ENCODE peak calls at places on chromosomes 12 and 14, in six cellular contexts. O is CD8-positive, alpha-beta T cell; P is effector memory CD4-positive, alpha-beta T cell; R is NT2/D1; A is upper lobe of left lung; J is uterus. S is an unnamed sample.

GRCh38 chr12:67919406-67919805 is 69.8 kb upstream of the IFNG-AS1 start:
- DNase-seq in O (no peak), P (no peak), R (no peak), A (no peak), J (no peak), S (no peak)

GRCh38 chr12:73863541-73863940 is 674.1 kb upstream of the ATXN7L3B start:
- DNase-seq in O (no peak), P (no peak), R (no peak), A (no peak), J (no peak), S (no peak)

GRCh38 chr12:103924761-103925641 is 5.2 kb upstream of the HSP90B1 start:
- DNase-seq in O (no peak), P (no peak), R (no peak), A (no peak), J (no peak), S (no peak)

GRCh38 chr14:49992901-49993335 is 100.0 kb downstream of the ARF6 start:
- DNase-seq in O (no peak), P (no peak), R (no peak), A (no peak), J (no peak), S (no peak)

GRCh38 chr12:124812972-124813371 is 50.7 kb downstream of the SCARB1 start:
- DNase-seq in O (no peak), P (no peak), R (no peak), A (no peak), J (no peak), S (no peak)

GRCh38 chr12:111093428-111094142 is 173.2 kb upstream of the MYL2 start:
- DNase-seq in O (peak; percentile 63), P (no peak), R (no peak), A (no peak), J (no peak), S (no peak)

GRCh38 chr12:54017027-54017788 is 8.4 kb downstream of the HOXC8 start:
- DNase-seq in O (no peak), P (no peak), R (no peak), A (no peak), J (no peak), S (no peak)

GRCh38 chr12:21773263-21773741 is 1.2 kb downstream of the KCNJ8 start:
- DNase-seq in O (no peak), P (no peak), R (peak; percentile 89), A (peak; percentile 63), J (peak; percentile 64), S (no peak)

GRCh38 chr12:14289596-14289995 is 75.9 kb upstream of the ATF7IP start:
- DNase-seq in O (no peak), P (no peak), R (no peak), A (no peak), J (no peak), S (no peak)

GRCh38 chr12:108371801-108372344 is 32.8 kb upstream of the CMKLR1 start:
- DNase-seq in O (no peak), P (no peak), R (no peak), A (peak; percentile 28), J (no peak), S (no peak)

GRCh38 chr12:46743471-46743870 is 82.3 kb downstream of the SLC38A4 start:
- DNase-seq in O (no peak), P (no peak), R (no peak), A (no peak), J (no peak), S (no peak)

GRCh38 chr12:7162691-7163114 is 26.8 kb upstream of the PEX5 start:
- DNase-seq in O (no peak), P (peak; percentile 3), R (peak; percentile 43), A (peak; percentile 66), J (no peak), S (no peak)

GRCh38 chr14:104654119-104654518 is 35.3 kb upstream of the INF2 start:
- DNase-seq in O (no peak), P (no peak), R (no peak), A (no peak), J (no peak), S (no peak)

GRCh38 chr14:59511916-59512530 is 27.7 kb downstream of the JKAMP start:
- DNase-seq in O (no peak), P (no peak), R (peak; percentile 23), A (no peak), J (no peak), S (no peak)

GRCh38 chr14:37637341-37637740 is 41.9 kb downstream of the TTC6 start:
- DNase-seq in O (no peak), P (no peak), R (no peak), A (no peak), J (no peak), S (no peak)

GRCh38 chr12:73625226-73625625 is 912.4 kb upstream of the ATXN7L3B start:
- DNase-seq in O (no peak), P (no peak), R (no peak), A (no peak), J (no peak), S (no peak)

GRCh38 chr12:53743277-53744129 is 8.3 kb downstream of the CISTR start:
- DNase-seq in O (peak; percentile 77), P (peak; percentile 49), R (peak; percentile 52), A (peak; percentile 59), J (peak; percentile 48), S (peak; percentile 46)

GRCh38 chr12:17763365-17763764 is 326.6 kb downstream of the RERGL start:
- DNase-seq in O (no peak), P (no peak), R (no peak), A (no peak), J (no peak), S (no peak)

GRCh38 chr14:30988509-30988908 is 36.9 kb upstream of the AP4S1 start:
- DNase-seq in O (no peak), P (no peak), R (no peak), A (no peak), J (no peak), S (no peak)

GRCh38 chr14:99628832-99629618 is 15.9 kb upstream of the HHIPL1 start:
- DNase-seq in O (peak; percentile 72), P (peak; percentile 41), R (peak; percentile 42), A (peak; percentile 82), J (peak; percentile 74), S (peak; percentile 46)

GRCh38 chr14:68995731-68996130 is 16.6 kb upstream of the ACTN1 start:
- DNase-seq in O (no peak), P (no peak), R (no peak), A (no peak), J (no peak), S (no peak)

GRCh38 chr14:104393199-104393897 is 186.2 kb upstream of the C14orf180 start:
- DNase-seq in O (no peak), P (no peak), R (no peak), A (peak; percentile 16), J (peak; percentile 11), S (no peak)

GRCh38 chr12:113220593-113221180 is 577 bp upstream of the TPCN1 start:
- DNase-seq in O (no peak), P (no peak), R (no peak), A (no peak), J (no peak), S (no peak)

GRCh38 chr12:117080707-117081141 is 18.5 kb downstream of the TESC start:
- DNase-seq in O (no peak), P (no peak), R (no peak), A (no peak), J (no peak), S (no peak)

GRCh38 chr14:41785696-41786095 is 179.0 kb downstream of the LRFN5 start:
- DNase-seq in O (no peak), P (no peak), R (peak; percentile 1), A (no peak), J (no peak), S (no peak)

GRCh38 chr12:30567082-30567481 is 128.6 kb downstream of the IPO8 start:
- DNase-seq in O (no peak), P (no peak), R (no peak), A (no peak), J (no peak), S (no peak)

DNA sequence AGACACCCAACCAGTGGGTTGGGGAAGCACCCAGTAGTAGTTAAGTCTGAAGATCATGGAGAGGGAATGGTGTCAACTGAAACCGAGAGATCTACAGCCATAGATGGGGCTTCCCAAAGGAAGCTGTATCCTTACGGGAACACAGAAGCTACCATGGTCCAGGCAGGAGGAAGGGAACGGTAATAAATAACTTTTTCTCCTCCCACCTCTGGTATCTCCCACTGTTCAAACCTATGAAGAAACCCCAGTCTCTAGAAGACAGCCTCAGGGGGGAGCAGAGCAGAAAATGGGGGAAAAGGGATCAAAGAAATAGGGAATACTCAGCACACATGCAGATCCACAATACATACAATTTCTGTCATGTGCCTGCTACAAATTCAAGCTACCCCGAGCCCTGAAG is 33.4 kb downstream of the ZNF605 start:
- DNase-seq in O (no peak), P (no peak), R (no peak), A (no peak), J (no peak), S (no peak)
- H3K9me3 ChIP-seq in O (peaks cover 64% of the 10 kb centered on the region), P (peaks cover 74% of the 10 kb centered on the region), R (peaks cover 88% of the 10 kb centered on the region), A (peaks cover 100% of the 10 kb centered on the region), J (no peaks in the 10 kb centered on the region), S (peaks cover 49% of the 10 kb centered on the region)

GRCh38 chr14:97022741-97023140 is 225.6 kb downstream of the VRK1 start:
- DNase-seq in O (no peak), P (no peak), R (no peak), A (no peak), J (no peak), S (no peak)
- H3K9me3 ChIP-seq in O (no peaks in the 10 kb centered on the region), P (no peaks in the 10 kb centered on the region), R (peaks cover 9% of the 10 kb centered on the region), A (no peaks in the 10 kb centered on the region), J (no peaks in the 10 kb centered on the region), S (no peaks in the 10 kb centered on the region)

GRCh38 chr12:34295366-34296142 is 273.3 kb downstream of the ALG10 start:
- DNase-seq in O (no peak), P (no peak), R (no peak), A (no peak), J (no peak), S (no peak)
- H3K9me3 ChIP-seq in O (no peaks in the 10 kb centered on the region), P (no peaks in the 10 kb centered on the region), R (no peaks in the 10 kb centered on the region), A (peaks cover 85% of the 10 kb centered on the region), J (no peaks in the 10 kb centered on the region), S (no peaks in the 10 kb centered on the region)

GRCh38 chr12:69744109-69744508 is 5.4 kb downstream of the RAB3IP start:
- DNase-seq in O (no peak), P (no peak), R (no peak), A (no peak), J (no peak), S (no peak)
- H3K9me3 ChIP-seq in O (no peaks in the 10 kb centered on the region), P (no peaks in the 10 kb centered on the region), R (peaks cover 3% of the 10 kb centered on the region), A (no peaks in the 10 kb centered on the region), J (no peaks in the 10 kb centered on the region), S (no peaks in the 10 kb centered on the region)

DNA sequence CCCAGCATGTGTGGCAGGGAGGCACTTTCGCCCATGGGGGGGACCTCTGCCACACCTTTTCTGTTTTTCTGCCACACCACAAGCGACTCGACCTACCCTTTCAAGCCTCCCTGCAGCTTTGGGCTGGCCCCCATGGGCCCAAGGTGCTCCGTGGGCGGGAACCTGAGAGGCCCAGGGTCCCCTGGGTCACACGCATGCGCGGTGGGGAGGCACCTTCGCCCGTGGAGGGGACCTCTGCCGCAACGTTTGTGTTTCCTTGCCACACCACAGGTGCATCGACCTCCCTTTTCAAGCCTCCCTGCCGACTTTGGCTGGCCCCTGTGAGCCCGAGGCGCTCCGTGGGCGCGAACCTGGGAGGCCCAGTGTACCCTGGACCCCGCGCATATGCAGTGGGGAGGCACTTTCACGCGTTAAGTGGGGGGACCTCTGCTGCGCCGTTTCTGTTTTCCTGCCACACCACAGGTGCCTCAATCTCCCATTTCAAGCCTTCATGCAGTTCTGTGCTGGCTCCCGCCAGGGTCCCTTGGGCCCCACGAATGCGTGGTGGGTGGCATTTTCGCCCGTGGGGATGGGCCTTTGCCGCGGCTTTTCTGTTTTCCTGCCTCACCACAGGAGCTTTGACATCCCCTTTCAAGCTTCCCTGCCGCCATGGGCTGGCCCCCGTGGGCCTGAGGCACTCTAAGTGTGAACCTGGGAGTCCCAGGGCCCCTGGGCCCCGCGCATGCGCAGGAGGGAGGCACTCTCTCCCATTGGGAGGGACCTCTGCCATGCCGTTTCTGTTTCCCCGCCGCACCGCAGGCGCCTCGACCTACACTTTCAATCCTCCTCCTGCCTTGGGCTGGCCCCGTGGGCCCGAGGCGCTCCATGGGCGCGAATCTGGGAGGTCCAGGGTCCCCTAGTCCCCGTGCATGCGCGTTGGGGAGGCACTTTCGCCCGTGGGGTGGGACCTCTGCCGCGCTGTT is 332.2 kb downstream of the ALG10 start:
- DNase-seq in O (no peak), P (no peak), R (no peak), A (no peak), J (no peak), S (no peak)
- H3K9me3 ChIP-seq in O (no peaks in the 10 kb centered on the region), P (no peaks in the 10 kb centered on the region), R (no peaks in the 10 kb centered on the region), A (peaks cover 83% of the 10 kb centered on the region), J (no peaks in the 10 kb centered on the region), S (no peaks in the 10 kb centered on the region)

S was measured in T-helper 17 cell.